ENCODE peak calls at places on chromosomes 4 and X, in four cellular contexts. I, C, P and K are unnamed samples.

GRCh38 chr4:20408596-20408995 is 156.9 kb downstream of the SLIT2 start:
- DNase-seq in I (no peak), P (no peak), C (no peak), K (no peak)

GRCh38 chr4:83535945-83536648 is at the start of gene GPAT3:
- DNase-seq in C (peak; percentile 64), P (peak; percentile 82), I (peak; percentile 78), K (peak; percentile 44)

GRCh38 chr4:64824591-64824990 is 415.3 kb upstream of the TECRL start:
- DNase-seq in P (no peak), C (no peak), I (no peak), K (no peak)

GRCh38 chr4:112086036-112086434 is 59.2 kb upstream of the FAM241A start:
- DNase-seq in C (no peak), I (no peak), P (peak; percentile 40), K (peak; percentile 9)

GRCh38 chrX:118383120-118383519 is 37.2 kb downstream of the WDR44 start:
- DNase-seq in C (no peak), P (no peak), I (no peak), K (peak; percentile 8)

GRCh38 chrX:119726900-119727555 is 31.4 kb upstream of the SOWAHD start:
- DNase-seq in C (no peak), I (no peak), P (peak; percentile 44), K (no peak)

GRCh38 chrX:129931411-129932136 is 25.6 kb downstream of the UTP14A start:
- DNase-seq in P (peak; percentile 92), I (peak; percentile 95), C (peak; percentile 62), K (peak; percentile 78)

GRCh38 chr4:157012781-157013180 is 41.2 kb upstream of the PDGFC start:
- DNase-seq in P (no peak), C (no peak), I (no peak), K (no peak)

GRCh38 chr4:5218376-5219069 is 167.2 kb downstream of the STK32B start:
- DNase-seq in C (no peak), I (no peak), P (no peak), K (no peak)

DNA sequence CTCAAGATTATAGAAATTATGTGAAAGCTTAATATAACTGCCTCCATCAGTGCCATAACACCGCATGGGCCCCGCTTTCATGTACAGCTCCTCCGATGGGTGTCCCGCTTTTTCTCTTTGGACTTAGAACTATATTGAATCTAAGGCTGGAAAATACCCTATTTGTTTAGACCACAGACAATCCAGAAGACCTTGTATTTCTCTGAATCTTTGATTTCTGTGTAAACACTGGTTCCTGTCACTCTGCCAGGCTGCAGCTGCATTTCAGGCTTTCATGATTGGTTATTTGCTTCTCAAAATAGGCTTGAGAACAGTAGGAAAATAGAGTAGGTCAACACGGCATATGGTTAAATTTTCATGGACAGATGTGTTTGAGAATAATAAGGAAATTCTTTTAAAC is 80.0 kb downstream of the NWD2 start:
- DNase-seq in I (no peak), P (no peak), C (peak; percentile 49), K (no peak)
- TF ChIP-seq JUN in I (no peak), P (no peak), C (no peak), K (no peak)

GRCh38 chrX:7146026-7146702 is 1.3 kb upstream of the STS start:
- DNase-seq in P (no peak), C (no peak), I (no peak), K (no peak)
- TF ChIP-seq MYC in P (no peak), C (no peak), I (no peak), K (no peak)

DNA sequence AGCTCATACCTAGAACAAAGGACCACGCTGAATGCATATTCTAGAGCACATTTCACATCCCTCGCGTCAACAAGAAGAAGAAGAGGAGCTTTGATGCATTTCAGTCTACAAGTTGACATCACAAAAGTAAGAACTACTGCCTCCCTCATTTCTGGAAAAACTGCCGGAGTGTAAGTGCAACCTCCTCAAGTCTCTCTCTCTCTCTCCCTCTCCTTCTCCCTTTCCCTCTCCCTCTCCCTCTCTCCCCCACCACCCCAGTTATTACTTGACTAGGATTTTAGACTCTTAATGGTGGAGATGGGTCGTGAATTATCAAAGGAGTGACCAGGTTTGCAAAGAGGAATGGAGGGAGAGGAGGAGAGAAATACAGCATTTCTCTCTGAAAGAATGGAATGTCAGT is 1.4 kb upstream of the IRS4 start:
- DNase-seq in P (no peak), C (no peak), I (no peak), K (no peak)
- TF ChIP-seq JUN in P (no peak), C (no peak), I (no peak), K (no peak)

GRCh38 chr4:146648384-146648783 is 9.7 kb downstream of the POU4F2 start:
- DNase-seq in I (no peak), C (no peak), P (no peak), K (no peak)
- TF ChIP-seq MYC in I (no peak), C (no peak), P (no peak), K (no peak)